ENCODE peak calls at places on chromosomes 6 and 20, in seven cellular contexts. One of them, this sample, is unnamed.

GRCh38 chr6:117270960-117271507 is 5.7 kb downstream of the VGLL2 start:
- DNase-seq in Peyer's patch: no peak
- DNase-seq in GM23338: no peak
- DNase-seq in AG04450: no peak
- DNase-seq in mucosa of descending colon: no peak
- DNase-seq in SK-N-SH: no peak
- DNase-seq in cardiac muscle cell: no peak
- DNase-seq in this sample: no peak

GRCh38 chr6:31532644-31533454 is 4.1 kb downstream of the MCCD1 start:
- DNase-seq in Peyer's patch: no peak
- DNase-seq in GM23338: no peak
- DNase-seq in AG04450: no peak
- DNase-seq in mucosa of descending colon: no peak
- DNase-seq in SK-N-SH: no peak
- DNase-seq in cardiac muscle cell: no peak
- DNase-seq in this sample: no peak

GRCh38 chr6:19691465-19692167 is 145.6 kb upstream of the ID4 start:
- DNase-seq in Peyer's patch: no peak
- DNase-seq in GM23338: peak
- DNase-seq in AG04450: no peak
- DNase-seq in mucosa of descending colon: no peak
- DNase-seq in SK-N-SH: peak
- DNase-seq in cardiac muscle cell: peak
- DNase-seq in this sample: no peak

GRCh38 chr6:104606361-104606760 is 253.4 kb downstream of the HACE1 start:
- DNase-seq in Peyer's patch: no peak
- DNase-seq in GM23338: peak
- DNase-seq in AG04450: no peak
- DNase-seq in mucosa of descending colon: peak
- DNase-seq in SK-N-SH: no peak
- DNase-seq in cardiac muscle cell: no peak
- DNase-seq in this sample: no peak

GRCh38 chr6:121865811-121866210 is 430.4 kb downstream of the GJA1 start:
- DNase-seq in Peyer's patch: no peak
- DNase-seq in GM23338: no peak
- DNase-seq in AG04450: no peak
- DNase-seq in mucosa of descending colon: no peak
- DNase-seq in SK-N-SH: no peak
- DNase-seq in cardiac muscle cell: no peak
- DNase-seq in this sample: no peak

GRCh38 chr6:43702522-43703440 is 15.2 kb upstream of the MRPS18A start:
- DNase-seq in Peyer's patch: peak
- DNase-seq in GM23338: peak
- DNase-seq in AG04450: peak
- DNase-seq in mucosa of descending colon: peak
- DNase-seq in SK-N-SH: no peak
- DNase-seq in cardiac muscle cell: peak
- DNase-seq in this sample: peak

GRCh38 chr6:29561091-29561490 is 1.6 kb upstream of the UBD start:
- DNase-seq in Peyer's patch: no peak
- DNase-seq in GM23338: no peak
- DNase-seq in AG04450: no peak
- DNase-seq in mucosa of descending colon: no peak
- DNase-seq in SK-N-SH: no peak
- DNase-seq in cardiac muscle cell: no peak
- DNase-seq in this sample: no peak

GRCh38 chr20:9353916-9354276 is 160.5 kb upstream of the LAMP5 start:
- DNase-seq in Peyer's patch: no peak
- DNase-seq in GM23338: no peak
- DNase-seq in AG04450: no peak
- DNase-seq in mucosa of descending colon: no peak
- DNase-seq in SK-N-SH: no peak
- DNase-seq in cardiac muscle cell: peak
- DNase-seq in this sample: peak

GRCh38 chr20:50632236-50632635 is 59.1 kb downstream of the RIPOR3 start:
- DNase-seq in Peyer's patch: no peak
- DNase-seq in GM23338: no peak
- DNase-seq in AG04450: no peak
- DNase-seq in mucosa of descending colon: no peak
- DNase-seq in SK-N-SH: no peak
- DNase-seq in cardiac muscle cell: no peak
- DNase-seq in this sample: no peak

GRCh38 chr6:130647221-130647620 is 180.0 kb upstream of the SMLR1 start:
- DNase-seq in Peyer's patch: no peak
- DNase-seq in GM23338: no peak
- DNase-seq in AG04450: no peak
- DNase-seq in mucosa of descending colon: no peak
- DNase-seq in SK-N-SH: no peak
- DNase-seq in cardiac muscle cell: peak
- DNase-seq in this sample: no peak

GRCh38 chr6:159981591-159982245 is 12.8 kb downstream of the IGF2R start:
- DNase-seq in Peyer's patch: peak
- DNase-seq in GM23338: no peak
- DNase-seq in AG04450: peak
- DNase-seq in mucosa of descending colon: peak
- DNase-seq in SK-N-SH: no peak
- DNase-seq in cardiac muscle cell: peak
- DNase-seq in this sample: peak

GRCh38 chr20:63735859-63736718 is at the start of gene LIME1:
- DNase-seq in Peyer's patch: peak
- DNase-seq in GM23338: no peak
- DNase-seq in AG04450: no peak
- DNase-seq in mucosa of descending colon: peak
- DNase-seq in SK-N-SH: peak
- DNase-seq in cardiac muscle cell: no peak
- DNase-seq in this sample: no peak

GRCh38 chr6:63305278-63305677 is 14.5 kb downstream of the LGSN start:
- DNase-seq in Peyer's patch: no peak
- DNase-seq in GM23338: no peak
- DNase-seq in AG04450: no peak
- DNase-seq in mucosa of descending colon: peak
- DNase-seq in SK-N-SH: no peak
- DNase-seq in cardiac muscle cell: no peak
- DNase-seq in this sample: no peak

GRCh38 chr6:18958146-18958545 is 571.0 kb downstream of the RNF144B start:
- DNase-seq in Peyer's patch: no peak
- DNase-seq in GM23338: no peak
- DNase-seq in AG04450: no peak
- DNase-seq in mucosa of descending colon: no peak
- DNase-seq in SK-N-SH: no peak
- DNase-seq in cardiac muscle cell: no peak
- DNase-seq in this sample: no peak

GRCh38 chr20:19867074-19867473 is 109.0 kb downstream of the RIN2 start:
- DNase-seq in Peyer's patch: no peak
- DNase-seq in GM23338: no peak
- DNase-seq in AG04450: peak
- DNase-seq in mucosa of descending colon: no peak
- DNase-seq in SK-N-SH: no peak
- DNase-seq in cardiac muscle cell: peak
- DNase-seq in this sample: peak

GRCh38 chr6:20302702-20303251 is 90.5 kb upstream of the MBOAT1 start:
- DNase-seq in Peyer's patch: no peak
- DNase-seq in GM23338: no peak
- DNase-seq in AG04450: peak
- DNase-seq in mucosa of descending colon: no peak
- DNase-seq in SK-N-SH: no peak
- DNase-seq in cardiac muscle cell: peak
- DNase-seq in this sample: peak

GRCh38 chr20:54112221-54112884 is 42.0 kb upstream of the BCAS1 start:
- DNase-seq in Peyer's patch: no peak
- DNase-seq in GM23338: no peak
- DNase-seq in AG04450: no peak
- DNase-seq in mucosa of descending colon: peak
- DNase-seq in SK-N-SH: no peak
- DNase-seq in cardiac muscle cell: peak
- DNase-seq in this sample: no peak

DNA sequence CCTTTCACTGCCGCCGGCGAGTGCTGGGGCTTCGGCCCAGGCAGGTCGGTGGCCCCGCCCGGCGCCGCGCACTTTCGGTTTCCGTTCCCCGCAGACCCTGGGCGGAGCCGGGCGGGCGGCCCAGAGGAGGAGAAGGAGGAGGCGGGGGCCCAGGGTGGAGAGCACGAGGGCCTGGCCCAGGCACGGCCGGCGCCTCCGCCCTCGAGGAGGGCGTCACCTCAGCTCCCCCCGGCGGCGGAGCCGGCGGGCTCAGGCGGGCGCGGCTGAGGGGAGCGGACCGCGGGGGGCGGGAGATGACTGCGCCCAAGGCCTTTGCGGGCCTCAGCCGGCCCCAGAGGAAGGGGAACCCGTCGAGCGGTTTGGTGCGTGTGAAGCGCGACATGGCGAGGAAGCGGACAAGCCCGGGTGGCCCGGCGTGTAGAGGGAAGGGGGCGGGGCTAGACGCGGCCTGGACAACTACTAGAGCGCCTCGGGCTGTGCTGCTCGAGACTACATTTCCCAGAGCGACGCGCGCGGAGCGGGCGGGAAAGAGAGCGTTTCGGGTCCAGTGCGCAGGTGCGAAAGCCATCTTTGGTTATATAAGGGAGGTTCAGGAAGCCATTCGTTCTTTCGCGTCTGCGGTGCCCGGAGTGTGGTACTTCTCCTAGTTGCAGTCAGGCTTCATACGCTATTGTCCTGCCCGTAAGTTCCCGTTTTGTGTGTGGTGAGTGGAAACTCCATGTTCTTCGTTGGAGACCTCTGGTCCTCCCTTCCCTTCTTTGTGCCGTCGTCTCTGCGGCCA is at the start of gene ZNFX1:
- DNase-seq in Peyer's patch: peak
- DNase-seq in GM23338: peak
- DNase-seq in AG04450: peak
- DNase-seq in mucosa of descending colon: peak
- DNase-seq in SK-N-SH: peak
- DNase-seq in cardiac muscle cell: peak
- DNase-seq in this sample: peak
- TF ChIP-seq CTCF in Peyer's patch: no peak
- TF ChIP-seq CTCF in GM23338: no peak
- TF ChIP-seq CTCF in AG04450: no peak
- TF ChIP-seq CTCF in mucosa of descending colon: peak
- TF ChIP-seq CTCF in SK-N-SH: no peak
- TF ChIP-seq CTCF in cardiac muscle cell: no peak
- TF ChIP-seq CTCF in this sample: no peak

DNA sequence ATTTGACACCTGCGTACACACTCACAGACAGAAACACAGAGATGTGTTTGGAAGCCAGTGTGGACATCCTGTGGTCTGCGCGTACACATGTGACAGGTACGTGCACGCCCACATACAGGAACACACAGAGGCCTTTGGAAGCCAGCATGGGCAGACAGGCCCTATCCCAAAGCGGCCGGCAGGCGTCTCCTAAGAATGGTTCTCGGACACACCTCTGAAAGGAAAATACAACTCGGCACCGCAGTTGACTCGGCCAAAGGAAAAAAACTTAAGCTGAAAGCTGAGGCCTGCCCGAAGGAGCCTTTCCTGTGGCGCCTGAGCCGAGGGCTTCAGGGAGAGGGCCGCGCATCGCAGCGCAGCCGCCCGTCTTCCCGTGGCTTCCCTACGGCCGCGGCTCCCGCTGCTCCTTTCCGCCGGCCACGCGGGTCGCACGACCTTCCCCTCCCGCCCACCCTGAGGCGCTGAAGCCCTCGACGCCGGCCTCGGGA is 1.4 kb upstream of the CEP43 start:
- DNase-seq in Peyer's patch: peak
- DNase-seq in GM23338: peak
- DNase-seq in AG04450: peak
- DNase-seq in mucosa of descending colon: peak
- DNase-seq in SK-N-SH: peak
- DNase-seq in cardiac muscle cell: peak
- DNase-seq in this sample: peak
- H3K4me3 ChIP-seq in Peyer's patch: peak
- H3K4me3 ChIP-seq in GM23338: peak
- H3K4me3 ChIP-seq in AG04450: peak
- H3K4me3 ChIP-seq in mucosa of descending colon: peak
- H3K4me3 ChIP-seq in SK-N-SH: peak
- H3K4me3 ChIP-seq in cardiac muscle cell: peak
- H3K4me3 ChIP-seq in this sample: peak

DNA sequence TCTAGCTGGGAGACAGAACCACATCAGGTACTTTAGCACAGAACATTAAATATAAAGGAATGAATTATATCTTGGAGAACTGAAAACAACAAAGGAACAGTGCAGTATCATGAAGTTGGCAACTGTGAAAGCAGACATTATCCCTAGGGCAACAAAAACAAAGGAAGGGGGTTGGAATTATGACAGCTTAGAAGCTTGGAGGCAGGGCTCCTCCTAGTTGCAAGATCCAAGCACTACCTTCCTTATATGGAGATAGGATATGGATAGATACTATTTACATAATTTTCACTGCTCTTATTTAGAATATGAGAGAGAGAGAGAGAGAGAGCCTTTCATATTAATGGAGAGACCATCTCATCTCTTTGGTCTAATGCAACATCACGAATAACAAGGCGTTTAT is 27.0 kb downstream of the TMEM14A start:
- DNase-seq in Peyer's patch: no peak
- DNase-seq in GM23338: peak
- DNase-seq in AG04450: no peak
- DNase-seq in mucosa of descending colon: no peak
- DNase-seq in SK-N-SH: peak
- DNase-seq in cardiac muscle cell: peak
- DNase-seq in this sample: no peak
- TF ChIP-seq CTCF in Peyer's patch: peak
- TF ChIP-seq CTCF in GM23338: peak
- TF ChIP-seq CTCF in AG04450: peak
- TF ChIP-seq CTCF in mucosa of descending colon: no peak
- TF ChIP-seq CTCF in SK-N-SH: no peak
- TF ChIP-seq CTCF in cardiac muscle cell: peak
- TF ChIP-seq CTCF in this sample: no peak

DNA sequence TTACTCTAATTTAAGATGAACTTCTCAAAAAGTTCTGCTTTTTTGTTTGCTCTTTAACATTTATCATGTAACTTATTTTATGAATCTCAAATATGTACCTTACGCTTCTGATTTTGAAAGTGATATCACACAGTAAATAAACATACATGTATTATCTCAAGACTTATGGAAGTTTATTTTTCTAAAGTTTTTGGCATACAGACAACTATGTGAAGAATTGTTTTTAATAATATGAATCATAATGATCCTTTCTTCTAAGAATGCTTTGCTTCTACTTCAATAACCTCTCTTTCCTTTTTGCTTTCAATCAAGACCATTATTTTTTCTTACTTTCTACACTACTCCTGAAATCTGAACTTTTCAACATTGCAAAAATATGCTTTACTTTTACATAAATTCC is 816.4 kb downstream of the EYS start:
- DNase-seq in Peyer's patch: no peak
- DNase-seq in GM23338: no peak
- DNase-seq in AG04450: no peak
- DNase-seq in mucosa of descending colon: no peak
- DNase-seq in SK-N-SH: no peak
- DNase-seq in cardiac muscle cell: peak
- DNase-seq in this sample: peak
- H3K4me3 ChIP-seq in Peyer's patch: no peak
- H3K4me3 ChIP-seq in GM23338: peak
- H3K4me3 ChIP-seq in AG04450: no peak
- H3K4me3 ChIP-seq in mucosa of descending colon: no peak
- H3K4me3 ChIP-seq in SK-N-SH: no peak
- H3K4me3 ChIP-seq in cardiac muscle cell: no peak
- H3K4me3 ChIP-seq in this sample: no peak